ENCODE peak calls at places on chromosomes 4 and X, in seven cellular contexts. C is A549, B is Peyer's patch, T is AG04450, F is PC-3, Z is astrocyte, L is fibroblast of lung. Y is an unnamed sample.

GRCh38 chrX:21745756-21746155 is 12.2 kb downstream of the SMPX start:
- DNase-seq in L (no peak), F (peak; percentile 63), Z (no peak), C (peak; percentile 8), B (no peak), T (no peak), Y (peak; percentile 33)

GRCh38 chr4:80268081-80268823 is 1.8 kb downstream of the FGF5 start:
- DNase-seq in L (peak; percentile 66), C (no peak), T (no peak), B (no peak), F (no peak), Z (peak; percentile 47), Y (peak; percentile 2)

GRCh38 chr4:75207902-75208301 is 275.0 kb downstream of the PARM1 start:
- DNase-seq in L (no peak), Z (no peak), T (no peak), B (no peak), C (no peak), F (no peak), Y (no peak)

GRCh38 chrX:72620550-72621145 is 48.0 kb upstream of the HDAC8 start:
- DNase-seq in C (peak; percentile 55), B (peak; percentile 61), T (peak; percentile 44), L (peak; percentile 89), Z (peak; percentile 84), F (peak; percentile 96), Y (no peak)

GRCh38 chrX:18672008-18672407 is at the start of gene RS1:
- DNase-seq in T (no peak), L (no peak), F (no peak), Z (no peak), B (no peak), C (no peak), Y (no peak)

GRCh38 chr4:85209161-85209560 is 242.7 kb upstream of the WDFY3 start:
- DNase-seq in B (no peak), C (no peak), T (no peak), Z (no peak), L (no peak), F (peak; percentile 65), Y (peak; percentile 6)

GRCh38 chr4:106864231-106864630 is 171.9 kb downstream of the DKK2 start:
- DNase-seq in T (no peak), C (no peak), Z (peak; percentile 83), B (no peak), L (peak; percentile 86), F (no peak), Y (no peak)

GRCh38 chr4:69775488-69775887 is 15.1 kb upstream of the SULT1B1 start:
- DNase-seq in Z (no peak), F (peak; percentile 47), L (no peak), C (no peak), T (no peak), B (no peak), Y (no peak)

GRCh38 chr4:175330652-175331051 is 412.5 kb downstream of the ADAM29 start:
- DNase-seq in C (no peak), Z (peak; percentile 34), L (peak; percentile 43), F (peak; percentile 56), T (peak; percentile 21), B (no peak), Y (no peak)

GRCh38 chrX:41481264-41482109 is 34.3 kb downstream of the NYX start:
- DNase-seq in T (no peak), Z (no peak), C (peak; percentile 15), L (no peak), B (no peak), F (peak; percentile 45), Y (no peak)

GRCh38 chr4:138242076-138242829 is at the start of gene SLC7A11:
- DNase-seq in F (peak; percentile 93), L (peak; percentile 99), C (peak; percentile 20), Z (peak; percentile 99), T (peak; percentile 96), B (peak; percentile 62), Y (peak; percentile 99)

GRCh38 chr4:39609454-39609911 is 29.2 kb downstream of the SMIM14 start:
- DNase-seq in T (no peak), C (no peak), B (no peak), L (peak; percentile 16), Z (no peak), F (peak; percentile 48), Y (no peak)

GRCh38 chrX:40147399-40148188 is 49.8 kb upstream of the BCOR start:
- DNase-seq in Z (no peak), L (no peak), T (no peak), B (no peak), C (no peak), F (no peak), Y (no peak)

GRCh38 chr4:156686120-156686519 is 285.5 kb downstream of the PDGFC start:
- DNase-seq in T (peak; percentile 94), B (no peak), C (no peak), L (peak; percentile 100), F (no peak), Z (peak; percentile 100), Y (peak; percentile 63)

GRCh38 chrX:46979340-46979739 is 67.1 kb downstream of the JADE3 start:
- DNase-seq in Z (peak; percentile 59), T (peak; percentile 21), L (peak; percentile 69), F (peak; percentile 71), B (no peak), C (peak; percentile 11), Y (peak; percentile 65)

GRCh38 chr4:183722738-183723560 is 63.9 kb downstream of the TRAPPC11 start:
- DNase-seq in L (peak; percentile 37), C (no peak), F (peak; percentile 75), Z (peak; percentile 14), T (no peak), B (peak; percentile 73), Y (peak; percentile 30)

GRCh38 chr4:40924096-40924792 is 174.5 kb downstream of the NSUN7 start:
- DNase-seq in F (peak; percentile 59), T (no peak), L (peak; percentile 36), Z (no peak), B (peak; percentile 72), C (peak; percentile 38), Y (peak; percentile 58)

GRCh38 chrX:22389544-22390243 is 117.0 kb downstream of the CBLL2 start:
- DNase-seq in Z (peak; percentile 85), T (peak; percentile 30), B (no peak), F (peak; percentile 73), C (no peak), L (peak; percentile 85), Y (no peak)

GRCh38 chr4:28313729-28314713 is 1453.4 kb downstream of the STIM2 start:
- DNase-seq in L (no peak), F (peak; percentile 2), T (no peak), B (no peak), Z (no peak), C (no peak), Y (no peak)

GRCh38 chrX:9148626-9149385 is 114.9 kb upstream of the FAM9B start:
- DNase-seq in L (peak; percentile 70), B (no peak), F (peak; percentile 76), T (no peak), C (no peak), Z (peak; percentile 59), Y (peak; percentile 64)

GRCh38 chr4:153731239-153731638 is 28.6 kb downstream of the RNF175 start:
- DNase-seq in T (peak; percentile 43), B (no peak), C (no peak), Z (peak; percentile 68), F (no peak), L (peak; percentile 75), Y (no peak)

GRCh38 chr4:52572936-52573485 is 86.1 kb downstream of the USP46 start:
- DNase-seq in F (peak; percentile 79), Z (peak; percentile 85), T (peak; percentile 65), L (peak; percentile 88), B (no peak), C (no peak), Y (no peak)

GRCh38 chrX:23901065-23901464 is 6.7 kb downstream of the APOO start:
- DNase-seq in L (peak; percentile 87), F (peak; percentile 87), B (no peak), C (peak; percentile 68), Z (peak; percentile 84), T (peak; percentile 23), Y (peak; percentile 68)

GRCh38 chr4:77240469-77241066 is 83.6 kb downstream of the CCNG2 start:
- DNase-seq in C (peak; percentile 46), Z (peak; percentile 8), F (peak; percentile 74), T (no peak), L (peak; percentile 35), B (peak; percentile 72), Y (peak; percentile 70)

GRCh38 chr4:90002406-90003040 is 107.9 kb downstream of the MMRN1 start:
- DNase-seq in C (no peak), Z (no peak), L (no peak), F (no peak), T (no peak), B (no peak), Y (no peak)

DNA sequence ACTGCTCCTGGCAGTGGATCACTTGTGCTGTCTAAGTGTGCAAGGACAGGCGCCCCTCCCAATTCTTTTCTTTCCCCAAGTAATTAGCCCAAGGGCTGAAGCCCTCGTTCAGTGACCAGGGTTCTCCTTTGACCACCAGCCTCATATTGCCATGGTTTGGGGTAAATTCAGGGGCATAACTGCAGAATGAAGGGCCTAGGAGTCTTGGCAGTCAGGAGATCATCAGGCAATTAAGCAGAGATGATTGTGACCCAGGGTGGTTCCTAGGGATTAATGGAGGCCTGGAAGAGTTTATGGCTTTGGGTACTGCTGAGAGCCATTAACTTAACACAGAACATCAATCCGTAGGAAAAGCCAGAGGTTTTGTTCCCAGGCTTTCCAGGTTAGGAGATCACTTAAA is 170.7 kb downstream of the PTTG2 start:
- DNase-seq in F (no peak), T (no peak), L (no peak), B (no peak), Z (no peak), C (no peak), Y (no peak)
- H3K27ac ChIP-seq in F (no peak overlapping the region), T (no peak overlapping the region), L (no peak overlapping the region), B (peak overlapping the region; percentile 77), Z (peak overlapping the region; percentile 85), C (no peak overlapping the region), Y (no peak overlapping the region)

GRCh38 chr4:186767794-186768193 is 44.1 kb upstream of the FAT1 start:
- DNase-seq in B (no peak), Z (no peak), L (no peak), F (no peak), C (no peak), T (no peak), Y (no peak)

GRCh38 chr4:186765673-186766546 is 42.3 kb upstream of the FAT1 start:
- DNase-seq in Z (peak; percentile 26), B (peak; percentile 81), C (no peak), L (peak; percentile 27), F (no peak), T (no peak), Y (no peak)

GRCh38 chr4:186764457-186764856 is 40.8 kb upstream of the FAT1 start:
- DNase-seq in C (no peak), B (no peak), Z (no peak), F (no peak), L (no peak), T (no peak), Y (no peak)

GRCh38 chr4:186762865-186763264 is 39.2 kb upstream of the FAT1 start:
- DNase-seq in T (no peak), Z (no peak), L (no peak), B (no peak), C (no peak), F (peak; percentile 21), Y (no peak)

GRCh38 chr4:186765138-186765537 is 41.5 kb upstream of the FAT1 start:
- DNase-seq in F (no peak), B (peak; percentile 83), C (peak; percentile 6), L (peak; percentile 78), T (no peak), Z (peak; percentile 70), Y (peak; percentile 62)
- H3K4me3 ChIP-seq in F (no peak overlapping the region), B (no peak overlapping the region), C (no peak overlapping the region), L (no peak overlapping the region), T (no peak overlapping the region), Z (no peak overlapping the region), Y (no peak overlapping the region)

GRCh38 chr4:186727977-186728519 is 4.4 kb upstream of the FAT1 start:
- DNase-seq in B (no peak), F (peak; percentile 40), T (no peak), Z (no peak), L (no peak), C (no peak), Y (peak; percentile 50)
- TF ChIP-seq CTCF in B (no peak), F (no peak), T (no peak), Z (no peak), L (peak; percentile 12), C (peak; percentile 29), Y (no peak)

GRCh38 chr4:112802780-112803179 is 165.8 kb downstream of the LARP7 start:
- DNase-seq in T (no peak), F (no peak), B (no peak), L (no peak), Z (no peak), C (no peak), Y (no peak)
- H3K27ac ChIP-seq in T (no peak overlapping the region), F (no peak overlapping the region), B (no peak overlapping the region), L (no peak overlapping the region), Z (no peak overlapping the region), C (no peak overlapping the region), Y (no peak overlapping the region)